ENCODE peak calls at places on chromosomes 1 and 21, in four cellular contexts. T is Peyer's patch, S is pons, O is T1000. B is an unnamed sample.

GRCh38 chr1:50424940-50425375 is 1.7 kb upstream of the DMRTA2 start:
- DNase-seq in T (no peak), S (no peak), O (no peak), B (no peak)

GRCh38 chr21:42063206-42063577 is 7.9 kb upstream of the UMODL1 start:
- DNase-seq in T (peak), S (no peak), O (no peak), B (peak)

GRCh38 chr1:185045793-185046441 is 559 bp downstream of the RNF2 start:
- DNase-seq in T (peak), S (peak), O (peak), B (no peak)

GRCh38 chr21:43608225-43608624 is 51.1 kb downstream of the HSF2BP start:
- DNase-seq in T (no peak), S (no peak), O (no peak), B (no peak)

GRCh38 chr1:171221665-171222591 is 26.4 kb upstream of the FMO1 start:
- DNase-seq in T (no peak), S (no peak), O (no peak), B (no peak)

GRCh38 chr1:245332085-245332484 is 177.3 kb downstream of the KIF26B start:
- DNase-seq in T (no peak), S (no peak), O (no peak), B (no peak)

GRCh38 chr1:62318320-62318755 is 896 bp downstream of the KANK4 start:
- DNase-seq in T (no peak), S (no peak), O (no peak), B (no peak)

GRCh38 chr1:7961199-7962010 is at the start of gene PARK7:
- DNase-seq in T (peak), S (peak), O (peak), B (peak)

GRCh38 chr1:5503556-5504363 is 488.5 kb downstream of the NPHP4 start:
- DNase-seq in T (no peak), S (no peak), O (no peak), B (no peak)

GRCh38 chr1:219477861-219478260 is 135.0 kb downstream of the ZC3H11B start:
- DNase-seq in T (no peak), S (no peak), O (no peak), B (no peak)

GRCh38 chr1:76145332-76145731 is 70.8 kb downstream of the ST6GALNAC3 start:
- DNase-seq in T (no peak), S (no peak), O (no peak), B (no peak)

GRCh38 chr1:59350521-59350920 is 53.6 kb downstream of the FGGY start:
- DNase-seq in T (no peak), S (no peak), O (no peak), B (no peak)

GRCh38 chr1:15155760-15156743 is 2.5 kb downstream of the TMEM51 start:
- DNase-seq in T (no peak), S (no peak), O (no peak), B (no peak)

GRCh38 chr21:38937286-38937790 is 131.6 kb downstream of the ETS2 start:
- DNase-seq in T (no peak), S (no peak), O (no peak), B (no peak)

GRCh38 chr21:41548781-41549180 is 40.8 kb upstream of the TMPRSS2 start:
- DNase-seq in T (no peak), S (no peak), O (no peak), B (no peak)

GRCh38 chr1:12088607-12089006 is 25.5 kb downstream of the TNFRSF8 start:
- DNase-seq in T (peak), S (no peak), O (no peak), B (no peak)

GRCh38 chr1:40924767-40925166 is 54.7 kb upstream of the CTPS1 start:
- DNase-seq in T (no peak), S (no peak), O (no peak), B (no peak)

GRCh38 chr1:154351363-154352068 is 26.2 kb downstream of the ATP8B2 start:
- DNase-seq in T (no peak), S (no peak), O (no peak), B (no peak)

GRCh38 chr1:152053375-152053774 is 16.6 kb upstream of the S100A11 start:
- DNase-seq in T (no peak), S (no peak), O (no peak), B (no peak)

GRCh38 chr1:1678581-1679380 is 13.8 kb downstream of the SLC35E2B start:
- DNase-seq in T (peak), S (peak), O (no peak), B (peak)

GRCh38 chr1:161499099-161500078 is 5.9 kb upstream of the FCGR2A start:
- DNase-seq in T (no peak), S (peak), O (no peak), B (no peak)

GRCh38 chr21:31446206-31446900 is 102.3 kb upstream of the TIAM1 start:
- DNase-seq in T (peak), S (no peak), O (no peak), B (no peak)

GRCh38 chr1:87042127-87042811 is 127.8 kb downstream of the HS2ST1 start:
- DNase-seq in T (no peak), S (no peak), O (no peak), B (no peak)

GRCh38 chr1:24369199-24369598 is 44.4 kb downstream of the STPG1 start:
- DNase-seq in T (no peak), S (no peak), O (no peak), B (no peak)

B was measured in right lobe of liver.